ENCODE peak calls at places on chromosomes 5 and 9, in six cellular contexts. P is neuronal stem cell, F is hepatocyte, I is heart right ventricle, K is lower lobe of right lung, J is adrenal gland. S is an unnamed sample.

GRCh38 chr5:59583151-59583809 is 310.2 kb downstream of the PDE4D start:
- DNase-seq in P (no peak), F (peak), I (no peak), K (no peak), J (no peak), S (no peak)

GRCh38 chr9:91042024-91042423 is 240.4 kb downstream of the SYK start:
- DNase-seq in P (no peak), F (no peak), I (no peak), K (no peak), J (no peak), S (no peak)

GRCh38 chr5:172142709-172143215 is 45.3 kb downstream of the STK10 start:
- DNase-seq in P (no peak), F (peak), I (no peak), K (no peak), J (no peak), S (no peak)

GRCh38 chr9:115740986-115741385 is 412.6 kb upstream of the PAPPA start:
- DNase-seq in P (no peak), F (no peak), I (no peak), K (no peak), J (no peak), S (no peak)

GRCh38 chr9:121450241-121450640 is 49.4 kb downstream of the GGTA1 start:
- DNase-seq in P (no peak), F (peak), I (no peak), K (no peak), J (no peak), S (no peak)

GRCh38 chr5:100824635-100825034 is 78.4 kb downstream of the ST8SIA4 start:
- DNase-seq in P (no peak), F (no peak), I (no peak), K (no peak), J (no peak), S (no peak)

GRCh38 chr5:135038829-135039525 is 4.9 kb upstream of the PITX1 start:
- DNase-seq in P (no peak), F (no peak), I (no peak), K (peak), J (no peak), S (no peak)

GRCh38 chr5:141403387-141403786 is 809 bp downstream of the PCDHGA9 start:
- DNase-seq in P (no peak), F (no peak), I (no peak), K (no peak), J (no peak), S (no peak)

GRCh38 chr5:82107277-82107676 is 135.5 kb downstream of the ATG10 start:
- DNase-seq in P (no peak), F (peak), I (no peak), K (no peak), J (no peak), S (no peak)

GRCh38 chr9:28810375-28811075 is 1237.2 kb upstream of the C9orf72 start:
- DNase-seq in P (no peak), F (no peak), I (no peak), K (no peak), J (no peak), S (no peak)

GRCh38 chr5:125603321-125603720 is 819.9 kb upstream of the GRAMD2B start:
- DNase-seq in P (no peak), F (no peak), I (no peak), K (no peak), J (no peak), S (no peak)

DNA sequence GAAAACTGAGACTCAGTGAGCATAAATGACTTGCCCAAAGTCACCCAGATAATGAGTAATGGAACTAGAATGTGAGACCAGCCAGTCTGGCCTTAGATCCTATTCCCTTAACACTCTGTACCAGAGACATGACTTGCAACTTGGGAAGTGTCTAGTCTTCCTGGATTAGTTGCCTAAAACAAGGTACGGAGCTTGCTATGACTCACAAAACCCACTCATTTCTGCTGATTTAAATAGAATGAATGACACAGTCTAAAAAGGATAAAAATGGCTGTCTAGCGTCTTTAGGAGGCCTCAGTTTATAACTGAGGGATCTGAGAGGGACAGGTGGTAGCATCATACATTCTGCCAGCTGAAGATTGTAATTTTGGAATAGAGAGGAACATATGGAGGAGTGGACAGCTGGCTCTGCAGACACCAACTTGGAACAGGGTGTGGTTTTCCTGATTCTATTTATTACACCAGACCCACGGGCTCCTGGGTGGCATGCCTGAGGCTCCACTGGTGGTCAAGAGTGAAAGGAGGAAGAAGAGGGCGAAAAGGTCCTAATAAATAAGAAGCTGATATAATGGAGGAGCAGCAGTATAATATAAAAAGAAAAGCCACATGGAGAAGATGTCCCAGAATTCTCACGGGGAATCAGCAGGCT is 62.7 kb downstream of the ABLIM3 start:
- DNase-seq in P (no peak), F (no peak), I (no peak), K (no peak), J (no peak), S (no peak)
- H3K27ac ChIP-seq in P (no peak), F (no peak), I (no peak), K (no peak), J (no peak), S (no peak)

DNA sequence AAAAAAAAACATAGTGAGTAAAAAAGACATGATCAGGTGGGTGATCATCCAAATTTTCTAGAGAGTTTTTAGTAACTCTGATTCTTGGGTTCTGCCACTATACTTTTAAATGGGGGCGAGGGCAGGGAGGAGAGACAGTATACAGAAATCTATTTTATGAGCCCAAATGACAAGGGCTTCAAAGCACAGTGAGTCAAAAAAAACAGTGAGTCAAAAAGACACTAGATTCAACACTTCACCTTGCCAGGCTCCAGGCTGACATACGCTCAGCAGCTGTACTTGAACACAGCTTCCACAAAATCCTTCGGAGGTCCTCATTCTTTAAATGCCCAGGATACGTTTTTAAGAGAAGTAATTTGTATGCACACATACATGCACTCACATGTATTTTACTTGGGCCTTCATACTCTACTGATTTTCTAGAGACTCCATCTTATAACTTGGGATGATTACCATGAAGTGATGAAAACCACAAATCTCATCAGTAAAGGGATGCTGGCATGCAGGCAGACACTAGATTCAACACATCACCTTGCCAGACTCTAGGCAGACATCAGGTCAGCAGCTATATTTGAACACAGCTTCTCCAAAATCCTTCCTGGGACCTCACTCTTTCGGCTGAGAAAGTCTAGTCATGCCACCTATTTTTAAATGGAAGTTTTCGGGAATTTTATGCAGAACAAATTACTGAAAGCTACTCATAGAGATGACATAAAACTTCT is 28.8 kb downstream of the NR3C1 start:
- DNase-seq in P (no peak), F (no peak), I (no peak), K (no peak), J (no peak), S (no peak)
- H3K27ac ChIP-seq in P (no peak), F (no peak), I (no peak), K (no peak), J (no peak), S (no peak)

DNA sequence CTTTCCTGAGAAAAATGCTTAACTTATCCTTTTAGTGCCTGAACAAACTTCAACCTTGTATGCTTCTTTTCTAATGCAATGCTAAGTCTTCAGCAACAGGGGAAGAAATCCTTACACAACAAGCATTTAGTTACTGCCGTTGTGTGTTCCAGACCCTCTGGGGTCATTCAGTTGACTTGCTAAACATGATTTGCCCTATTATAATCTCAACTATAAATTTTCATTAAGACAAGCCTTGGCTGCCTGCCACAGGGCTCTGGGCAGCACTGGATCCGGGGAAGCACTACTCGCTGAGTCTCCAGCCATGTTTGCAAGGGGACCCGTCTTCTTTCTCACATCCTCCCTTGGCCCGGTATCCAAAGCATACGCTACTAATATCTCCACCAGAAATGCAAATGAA is 58.1 kb downstream of the PTCH1 start:
- DNase-seq in P (no peak), F (peak), I (no peak), K (no peak), J (peak), S (no peak)
- H3K27ac ChIP-seq in P (no peak), F (peak), I (no peak), K (no peak), J (peak), S (no peak)

GRCh38 chr5:173689713-173690360 is 73.4 kb upstream of the BOD1 start:
- DNase-seq in P (no peak), F (no peak), I (no peak), K (no peak), J (no peak), S (no peak)
- H3K27ac ChIP-seq in P (no peak), F (peak), I (peak), K (peak), J (no peak), S (peak)

GRCh38 chr9:111957856-111958631 is 61.4 kb downstream of the UGCG start:
- DNase-seq in P (no peak), F (peak), I (no peak), K (no peak), J (no peak), S (no peak)
- H3K27ac ChIP-seq in P (no peak), F (peak), I (no peak), K (peak), J (peak), S (no peak)

GRCh38 chr5:132253008-132253441 is 4.5 kb upstream of the PDLIM4 start:
- DNase-seq in P (no peak), F (peak), I (no peak), K (no peak), J (peak), S (no peak)
- H3K27ac ChIP-seq in P (no peak), F (peak), I (no peak), K (no peak), J (no peak), S (no peak)

GRCh38 chr9:113464286-113464660 is 746 bp downstream of the RGS3 start:
- DNase-seq in P (no peak), F (no peak), I (no peak), K (no peak), J (no peak), S (no peak)
- H3K27ac ChIP-seq in P (no peak), F (no peak), I (peak), K (no peak), J (no peak), S (peak)

DNA sequence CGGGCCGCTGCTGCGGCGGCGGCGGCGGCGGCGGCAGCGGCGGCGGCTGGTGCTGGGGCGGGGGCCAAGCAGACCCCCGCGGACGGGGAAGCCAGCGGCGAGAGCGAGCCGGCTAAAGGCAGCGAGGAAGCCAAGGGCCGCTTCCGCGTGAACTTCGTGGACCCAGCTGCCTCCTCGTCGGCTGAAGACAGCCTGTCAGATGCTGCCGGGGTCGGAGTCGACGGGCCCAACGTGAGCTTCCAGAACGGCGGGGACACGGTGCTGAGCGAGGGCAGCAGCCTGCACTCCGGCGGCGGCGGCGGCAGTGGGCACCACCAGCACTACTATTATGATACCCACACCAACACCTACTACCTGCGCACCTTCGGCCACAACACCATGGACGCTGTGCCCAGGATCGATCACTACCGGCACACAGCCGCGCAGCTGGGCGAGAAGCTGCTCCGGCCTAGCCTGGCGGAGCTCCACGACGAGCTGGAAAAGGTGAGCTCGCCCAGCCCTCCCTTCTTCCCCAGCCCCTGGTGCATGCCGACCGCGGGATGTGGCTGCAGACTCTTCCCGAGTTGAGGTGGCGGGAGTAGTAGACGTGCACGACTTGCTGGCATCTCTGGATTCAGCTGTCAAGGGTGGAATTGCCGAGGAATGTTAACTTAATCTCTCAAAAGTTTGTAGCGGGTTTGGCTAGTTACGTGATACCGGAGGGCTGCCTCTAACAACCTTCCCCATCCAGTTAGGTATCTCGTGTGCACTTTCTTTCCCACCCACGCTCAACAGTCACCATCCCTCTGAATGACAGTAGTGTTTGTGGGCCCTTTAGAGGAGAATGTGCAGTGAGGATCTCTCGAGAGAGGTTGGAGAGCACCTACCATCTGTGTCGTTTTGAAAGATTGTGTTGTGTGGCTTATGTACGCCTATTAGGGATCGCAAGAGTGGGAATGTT is 932 bp downstream of the SLC12A2 start:
- DNase-seq in P (peak), F (peak), I (peak), K (peak), J (peak), S (peak)
- H3K27ac ChIP-seq in P (no peak), F (peak), I (peak), K (peak), J (peak), S (peak)